ENCODE peak calls at places on chromosomes 11 and 22, in five cellular contexts. J is RWPE1, L is adrenal gland, O is brain microvascular endothelial cell, K is OCI-M1. Q is an unnamed sample.

GRCh38 chr11:116869610-116870009 is 32.2 kb upstream of the APOA1 start:
- DNase-seq in J (no peak), O (no peak), K (no peak), L (no peak), Q (no peak)

GRCh38 chr11:16372355-16372754 is 16.0 kb upstream of the SOX6 start:
- DNase-seq in L (no peak), J (no peak), K (peak; percentile 23), O (no peak), Q (no peak)

GRCh38 chr11:128341280-128341679 is 246.1 kb downstream of the ETS1 start:
- DNase-seq in O (no peak), L (no peak), J (no peak), K (no peak), Q (no peak)

GRCh38 chr11:119991669-119992068 is 146.2 kb downstream of the TRIM29 start:
- DNase-seq in K (no peak), O (no peak), J (no peak), L (no peak), Q (no peak)

GRCh38 chr11:19880088-19880345 is 167.4 kb downstream of the NAV2 start:
- DNase-seq in L (no peak), J (no peak), O (no peak), K (no peak), Q (no peak)

GRCh38 chr11:62353841-62354240 is 16.6 kb downstream of the ASRGL1 start:
- DNase-seq in L (no peak), J (no peak), O (no peak), K (no peak), Q (no peak)

GRCh38 chr22:49975543-49976389 is 15.2 kb downstream of the PIM3 start:
- DNase-seq in L (peak; percentile 20), J (no peak), O (no peak), K (peak; percentile 75), Q (peak; percentile 24)

GRCh38 chr11:64561984-64562722 is 28.9 kb upstream of the SLC22A12 start:
- DNase-seq in L (no peak), J (no peak), O (no peak), K (no peak), Q (no peak)

GRCh38 chr22:44442856-44443595 is 55.0 kb downstream of the RTL6 start:
- DNase-seq in J (no peak), K (no peak), L (no peak), O (no peak), Q (no peak)

GRCh38 chr11:6201486-6201885 is 2.5 kb downstream of the OR52W1 start:
- DNase-seq in K (peak; percentile 30), J (no peak), L (no peak), O (no peak), Q (no peak)

GRCh38 chr11:126636911-126637799 is 281.7 kb downstream of the ST3GAL4 start:
- DNase-seq in J (peak; percentile 38), L (no peak), O (peak; percentile 52), K (no peak), Q (no peak)

GRCh38 chr11:62298975-62299374 is at the start of gene SCGB1D4:
- DNase-seq in K (no peak), O (no peak), L (no peak), J (no peak), Q (no peak)

GRCh38 chr22:35591696-35592417 is 25.3 kb downstream of the MB start:
- DNase-seq in O (no peak), J (no peak), K (no peak), L (no peak), Q (no peak)

GRCh38 chr22:44091021-44091721 is 67.1 kb downstream of the PARVB start:
- DNase-seq in L (no peak), O (peak; percentile 31), J (no peak), K (no peak), Q (no peak)

GRCh38 chr22:46272762-46273431 is 5.1 kb downstream of the TTC38 start:
- DNase-seq in L (no peak), J (no peak), K (no peak), O (no peak), Q (no peak)

GRCh38 chr11:124276081-124276480 is 19.9 kb downstream of the OR8G5 start:
- DNase-seq in O (no peak), K (peak; percentile 94), J (no peak), L (no peak), Q (no peak)

GRCh38 chr11:26858098-26858497 is 135.8 kb upstream of the FIBIN start:
- DNase-seq in L (no peak), O (no peak), J (no peak), K (no peak), Q (no peak)

GRCh38 chr22:19448076-19448607 is 631 bp upstream of the C22orf39 start:
- DNase-seq in K (no peak), L (peak; percentile 65), J (peak; percentile 62), O (peak; percentile 51), Q (no peak)

GRCh38 chr22:50190182-50190951 is 4.7 kb downstream of the TRABD start:
- DNase-seq in L (peak; percentile 90), K (peak; percentile 92), O (no peak), J (peak; percentile 62), Q (peak; percentile 88)

GRCh38 chr11:110479070-110479444 is 49.3 kb downstream of the FDX1 start:
- DNase-seq in O (no peak), L (no peak), J (no peak), K (no peak), Q (no peak)

GRCh38 chr22:27032121-27032761 is 374.9 kb downstream of the MIAT start:
- DNase-seq in O (no peak), K (no peak), L (no peak), J (no peak), Q (peak; percentile 34)